ENCODE peak calls at places on chromosomes 6 and 20, in seven cellular contexts. M is brain microvascular endothelial cell, N is upper lobe of right lung, F is Calu3, T is choroid plexus epithelial cell, Y is natural killer cell, L is Peyer's patch. Z is an unnamed sample.

GRCh38 chr6:28252507-28252975 is 472 bp upstream of the ZKSCAN4 start:
- DNase-seq in Y (no peak), M (no peak), N (no peak), T (no peak), L (no peak), F (no peak), Z (peak; percentile 27)

GRCh38 chr20:61516398-61517208 is 264.5 kb downstream of the CDH4 start:
- DNase-seq in M (no peak), N (peak; percentile 35), T (no peak), L (no peak), Y (no peak), F (no peak), Z (no peak)

GRCh38 chr6:113739066-113739655 is 118.0 kb upstream of the MARCKS start:
- DNase-seq in M (no peak), F (no peak), T (no peak), N (no peak), L (no peak), Y (no peak), Z (no peak)

GRCh38 chr6:50807035-50807434 is 11.6 kb upstream of the TFAP2B start:
- DNase-seq in Y (no peak), F (no peak), N (no peak), L (no peak), T (no peak), M (no peak), Z (no peak)

GRCh38 chr20:2261105-2261504 is 34.7 kb upstream of the TGM3 start:
- DNase-seq in F (peak; percentile 2), M (no peak), L (peak; percentile 87), T (no peak), Y (no peak), N (no peak), Z (no peak)

GRCh38 chr20:47348539-47349142 is 7.9 kb downstream of the ZMYND8 start:
- DNase-seq in F (no peak), M (no peak), N (no peak), L (no peak), T (no peak), Y (no peak), Z (peak; percentile 38)

GRCh38 chr6:115819506-115819905 is 241.2 kb downstream of the FRK start:
- DNase-seq in L (no peak), N (no peak), T (no peak), F (no peak), M (no peak), Y (no peak), Z (no peak)

GRCh38 chr20:25483431-25484132 is 76.1 kb downstream of the GINS1 start:
- DNase-seq in F (no peak), T (no peak), Y (no peak), M (no peak), L (no peak), N (no peak), Z (no peak)

GRCh38 chr6:115896538-115897129 is 164.1 kb downstream of the FRK start:
- DNase-seq in Y (no peak), M (peak; percentile 17), F (peak; percentile 38), N (no peak), T (peak; percentile 57), L (no peak), Z (peak; percentile 21)

GRCh38 chr6:7262037-7262461 is 51.0 kb downstream of the SSR1 start:
- DNase-seq in M (no peak), L (peak; percentile 53), N (no peak), F (no peak), Y (no peak), T (no peak), Z (no peak)

GRCh38 chr20:10710995-10711775 is 37.4 kb upstream of the JAG1 start:
- DNase-seq in L (no peak), F (peak; percentile 48), T (no peak), N (no peak), M (no peak), Y (no peak), Z (no peak)

GRCh38 chr6:134447883-134448387 is 130.0 kb upstream of the SGK1 start:
- DNase-seq in Y (no peak), N (no peak), T (peak; percentile 43), F (no peak), L (no peak), M (peak; percentile 78), Z (no peak)

GRCh38 chr6:31202259-31203166 is 32.0 kb upstream of the POU5F1 start:
- DNase-seq in M (no peak), F (peak; percentile 65), T (no peak), N (no peak), L (peak; percentile 54), Y (no peak), Z (no peak)

GRCh38 chr20:25050501-25051350 is 7.2 kb downstream of the ACSS1 start:
- DNase-seq in F (no peak), T (no peak), Y (no peak), N (no peak), L (peak; percentile 42), M (no peak), Z (no peak)

GRCh38 chr20:4835244-4836177 is 113.8 kb downstream of the PRND start:
- DNase-seq in T (peak; percentile 75), M (no peak), N (no peak), L (no peak), Y (no peak), F (no peak), Z (no peak)

GRCh38 chr20:15185913-15186312 is 848.5 kb upstream of the FLRT3 start:
- DNase-seq in M (no peak), Y (no peak), T (no peak), L (no peak), F (no peak), N (no peak), Z (no peak)

GRCh38 chr6:163254341-163254835 is 160.1 kb upstream of the QKI start:
- DNase-seq in M (no peak), T (no peak), L (no peak), F (no peak), Y (no peak), N (no peak), Z (no peak)

GRCh38 chr6:169545956-169546355 is 155.9 kb downstream of the WDR27 start:
- DNase-seq in T (peak; percentile 47), F (no peak), M (peak; percentile 77), L (no peak), Y (no peak), N (no peak), Z (no peak)

GRCh38 chr20:51560550-51561307 is 18.2 kb upstream of the NFATC2 start:
- DNase-seq in Y (no peak), F (no peak), M (no peak), N (no peak), L (no peak), T (no peak), Z (no peak)

GRCh38 chr6:151663559-151663958 is 143.9 kb upstream of the ESR1 start:
- DNase-seq in T (no peak), F (no peak), M (no peak), L (no peak), Y (no peak), N (no peak), Z (no peak)

GRCh38 chr6:151664390-151664789 is 143.1 kb upstream of the ESR1 start:
- DNase-seq in Y (no peak), F (no peak), M (no peak), L (no peak), N (no peak), T (no peak), Z (no peak)

GRCh38 chr6:151659212-151659611 is 148.3 kb upstream of the ESR1 start:
- DNase-seq in T (no peak), M (no peak), Y (no peak), F (no peak), L (no peak), N (no peak), Z (no peak)

GRCh38 chr6:151661509-151661908 is 146.0 kb upstream of the ESR1 start:
- DNase-seq in Y (no peak), M (no peak), L (no peak), F (no peak), T (no peak), N (no peak), Z (no peak)

DNA sequence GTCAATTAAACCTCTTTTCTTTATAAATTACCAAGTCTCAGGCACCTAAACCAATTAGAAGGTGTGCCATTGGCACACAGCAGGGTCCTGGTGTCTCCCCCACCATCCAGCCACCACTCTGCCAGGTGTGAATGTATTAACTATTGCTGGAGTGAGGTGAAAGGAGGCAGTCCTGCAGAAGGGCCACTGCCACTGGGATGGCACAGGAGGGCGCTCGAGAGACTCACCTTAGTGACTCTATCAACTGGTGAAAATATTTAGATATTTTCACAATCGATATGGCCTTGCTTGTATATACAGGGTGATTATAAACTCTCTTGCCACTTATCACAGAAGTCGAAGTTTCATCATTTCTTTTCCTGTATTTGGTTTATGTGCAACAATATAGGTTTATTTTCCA is 145.6 kb upstream of the ESR1 start:
- DNase-seq in M (no peak), N (no peak), Y (no peak), L (no peak), T (peak; percentile 16), F (no peak), Z (no peak)
- TF ChIP-seq CTCF in M (peak; percentile 48), N (no peak), Y (no peak), L (no peak), T (peak; percentile 52), F (no peak), Z (peak; percentile 16)

GRCh38 chr6:42396720-42397119 is 55.0 kb downstream of the TRERF1 start:
- DNase-seq in F (no peak), T (no peak), M (no peak), Y (no peak), L (no peak), N (no peak), Z (no peak)
- TF ChIP-seq CTCF in F (no peak), T (peak; percentile 8), M (peak; percentile 14), Y (no peak), L (no peak), N (no peak), Z (no peak)

DNA sequence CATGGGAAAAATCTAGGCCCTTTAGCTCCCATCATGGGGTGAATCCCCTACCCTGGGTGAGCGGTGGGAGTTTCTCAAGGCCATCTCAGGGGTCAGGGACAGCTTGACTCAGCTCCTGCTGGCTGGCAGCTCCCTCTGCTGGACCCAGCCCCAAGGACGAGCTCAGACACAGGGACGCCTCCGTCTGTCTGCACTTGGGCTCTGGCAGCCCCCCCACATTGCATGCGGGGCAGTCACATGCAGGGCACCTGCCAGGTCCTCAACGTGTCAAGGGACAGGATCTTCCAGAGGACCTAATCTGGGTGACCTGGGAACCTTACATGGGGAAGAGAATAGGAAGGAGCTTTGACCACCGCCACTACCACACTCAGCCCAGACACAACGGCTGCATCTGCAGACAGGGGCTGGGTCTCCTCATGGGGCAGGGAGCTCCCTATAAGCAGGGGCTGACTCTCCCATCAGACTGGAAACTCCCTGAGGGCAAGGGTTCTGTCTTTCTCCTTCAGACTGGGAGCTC is 173.4 kb downstream of the MRPL14 start:
- DNase-seq in N (no peak), Y (no peak), M (no peak), F (peak; percentile 40), L (no peak), T (peak; percentile 38), Z (no peak)
- TF ChIP-seq CTCF in N (no peak), Y (no peak), M (peak; percentile 67), F (peak; percentile 29), L (no peak), T (peak; percentile 68), Z (no peak)

DNA sequence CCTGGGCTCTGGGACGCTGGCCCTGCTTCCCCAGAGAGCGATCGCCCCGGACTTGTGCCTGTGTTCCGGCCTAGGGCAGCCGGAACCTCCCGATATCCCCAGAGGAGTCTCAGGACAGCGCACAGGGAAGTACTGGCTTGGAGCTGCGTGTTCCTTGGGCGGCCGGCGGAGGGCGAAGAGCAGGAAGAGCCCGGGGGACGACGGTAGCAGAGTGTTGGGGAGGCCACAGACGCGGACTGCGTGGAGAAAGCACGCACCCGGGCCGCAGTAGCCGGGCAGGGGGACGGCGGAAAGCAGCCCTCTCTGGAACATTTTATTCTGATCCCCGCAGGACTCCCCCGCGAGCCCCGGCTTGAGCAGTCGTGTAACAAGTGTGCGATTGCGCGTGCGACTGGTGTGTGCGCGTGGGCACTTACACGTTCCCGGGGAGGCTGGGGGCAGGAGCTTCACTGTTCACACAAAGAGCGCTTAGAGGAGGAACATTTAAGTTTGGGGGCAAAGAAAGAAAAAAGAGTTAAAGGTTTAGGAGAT is 36.1 kb downstream of the NCR2 start:
- DNase-seq in L (no peak), Y (no peak), F (peak; percentile 62), T (peak; percentile 73), N (peak; percentile 73), M (peak; percentile 52), Z (peak; percentile 36)
- TF ChIP-seq CTCF in L (no peak), Y (no peak), F (no peak), T (peak; percentile 66), N (peak; percentile 27), M (peak; percentile 65), Z (no peak)